ENCODE peak calls at places on chromosomes 7 and 10, in eight cellular contexts. V, C, E, Q, R, Z, T and N are unnamed samples.

GRCh38 chr10:86368987-86369386 is 2.4 kb upstream of the GRID1 start:
- DNase-seq in V (no peak), C (no peak), E (no peak), Q (no peak), R (no peak), Z (no peak), T (no peak), N (no peak)

GRCh38 chr10:77889277-77889903 is 37.2 kb downstream of the DLG5 start:
- DNase-seq in V (peak), C (no peak), E (no peak), Q (no peak), R (no peak), Z (peak), T (peak), N (no peak)

GRCh38 chr10:100825946-100826660 is 80.7 kb downstream of the PAX2 start:
- DNase-seq in V (no peak), C (no peak), E (no peak), Q (peak), R (no peak), Z (no peak), T (no peak), N (no peak)

GRCh38 chr7:116698930-116699722 is 27.1 kb downstream of the MET start:
- DNase-seq in V (no peak), C (no peak), E (no peak), Q (no peak), R (no peak), Z (no peak), T (no peak), N (no peak)

GRCh38 chr10:11223081-11223480 is 205.4 kb downstream of the CELF2 start:
- DNase-seq in V (no peak), C (no peak), E (no peak), Q (no peak), R (no peak), Z (no peak), T (no peak), N (no peak)

GRCh38 chr7:87216701-87217508 is 2.6 kb downstream of the TMEM243 start:
- DNase-seq in V (no peak), C (peak), E (no peak), Q (peak), R (no peak), Z (no peak), T (no peak), N (no peak)

GRCh38 chr7:47351233-47352154 is 230.4 kb downstream of the TNS3 start:
- DNase-seq in V (no peak), C (no peak), E (no peak), Q (no peak), R (no peak), Z (no peak), T (no peak), N (no peak)

GRCh38 chr10:110279062-110279986 is 25.4 kb downstream of the SMNDC1 start:
- DNase-seq in V (peak), C (peak), E (peak), Q (peak), R (no peak), Z (peak), T (peak), N (peak)

GRCh38 chr10:28883741-28884443 is 206.6 kb downstream of the BAMBI start:
- DNase-seq in V (no peak), C (no peak), E (no peak), Q (no peak), R (no peak), Z (no peak), T (no peak), N (no peak)

GRCh38 chr10:12320892-12321291 is 28.5 kb upstream of the CAMK1D start:
- DNase-seq in V (no peak), C (no peak), E (no peak), Q (no peak), R (no peak), Z (no peak), T (no peak), N (no peak)

GRCh38 chr7:121279822-121280221 is 49.0 kb upstream of the WNT16 start:
- DNase-seq in V (no peak), C (no peak), E (no peak), Q (no peak), R (no peak), Z (no peak), T (no peak), N (no peak)

GRCh38 chr7:49244543-49244942 is 320.2 kb downstream of the CDC14C start:
- DNase-seq in V (no peak), C (no peak), E (no peak), Q (no peak), R (no peak), Z (no peak), T (no peak), N (no peak)

GRCh38 chr10:62461120-62461519 is 87.0 kb downstream of the ZNF365 start:
- DNase-seq in V (no peak), C (no peak), E (no peak), Q (no peak), R (no peak), Z (no peak), T (no peak), N (no peak)

GRCh38 chr7:78146546-78146945 is 348.0 kb downstream of the PHTF2 start:
- DNase-seq in V (no peak), C (no peak), E (no peak), Q (no peak), R (no peak), Z (no peak), T (no peak), N (no peak)

GRCh38 chr7:116152276-116152675 is 58.1 kb upstream of the TES start:
- DNase-seq in V (no peak), C (no peak), E (no peak), Q (no peak), R (no peak), Z (no peak), T (no peak), N (no peak)

GRCh38 chr10:125411724-125412123 is 251.4 kb upstream of the CTBP2 start:
- DNase-seq in V (no peak), C (peak), E (peak), Q (no peak), R (peak), Z (no peak), T (no peak), N (peak)

GRCh38 chr7:127895814-127896280 is 135.4 kb downstream of the LRRC4 start:
- DNase-seq in V (no peak), C (no peak), E (no peak), Q (no peak), R (no peak), Z (no peak), T (no peak), N (no peak)

GRCh38 chr7:36969376-36969775 is 245.1 kb upstream of the AOAH start:
- DNase-seq in V (no peak), C (peak), E (no peak), Q (peak), R (no peak), Z (peak), T (no peak), N (no peak)

GRCh38 chr10:5582736-5583135 is 58.0 kb downstream of the CALML3 start:
- DNase-seq in V (no peak), C (no peak), E (no peak), Q (no peak), R (no peak), Z (no peak), T (no peak), N (no peak)

GRCh38 chr7:158814637-158815036 is 14.7 kb downstream of the ESYT2 start:
- DNase-seq in V (no peak), C (no peak), E (no peak), Q (peak), R (no peak), Z (no peak), T (no peak), N (no peak)

GRCh38 chr7:30988346-30989005 is 24.7 kb downstream of the GHRHR start:
- DNase-seq in V (peak), C (no peak), E (no peak), Q (no peak), R (no peak), Z (peak), T (peak), N (peak)

GRCh38 chr7:6221340-6222319 is 50.8 kb downstream of the CYTH3 start:
- DNase-seq in V (no peak), C (peak), E (no peak), Q (no peak), R (no peak), Z (no peak), T (no peak), N (no peak)

GRCh38 chr7:49845626-49846025 is 72.2 kb downstream of the VWC2 start:
- DNase-seq in V (no peak), C (no peak), E (no peak), Q (no peak), R (no peak), Z (no peak), T (no peak), N (no peak)

GRCh38 chr7:75842836-75843446 is 29.3 kb upstream of the CCL24 start:
- DNase-seq in V (no peak), C (peak), E (peak), Q (no peak), R (peak), Z (no peak), T (no peak), N (peak)

GRCh38 chr7:130270947-130271790 is 4.5 kb downstream of the CPA2 start:
- DNase-seq in V (no peak), C (no peak), E (no peak), Q (no peak), R (no peak), Z (no peak), T (no peak), N (no peak)

GRCh38 chr10:102368072-102368471 is 27.4 kb upstream of the NFKB2 start:
- DNase-seq in V (no peak), C (no peak), E (no peak), Q (no peak), R (no peak), Z (no peak), T (no peak), N (no peak)